ENCODE peak calls at places on chromosomes 13 and 19, in nine cellular contexts. U, S, D, F, L, E, T, R and B are unnamed samples.

GRCh38 chr19:14476663-14477401 is 1.7 kb upstream of the PTGER1 start:
- DNase-seq in U (peak), S (no peak), D (peak), F (peak), L (peak), E (no peak), T (no peak), R (no peak), B (no peak)

GRCh38 chr13:27034678-27035111 is 136.9 kb downstream of the USP12 start:
- DNase-seq in U (no peak), S (no peak), D (no peak), F (no peak), L (peak), E (no peak), T (no peak), R (no peak), B (no peak)

GRCh38 chr19:17871878-17872250 is at the start of gene SLC5A5:
- DNase-seq in U (no peak), S (peak), D (no peak), F (no peak), L (no peak), E (no peak), T (no peak), R (no peak), B (no peak)

GRCh38 chr19:51686171-51686570 is 7.0 kb upstream of the SPACA6 start:
- DNase-seq in U (no peak), S (no peak), D (no peak), F (no peak), L (peak), E (no peak), T (no peak), R (no peak), B (no peak)

GRCh38 chr13:112990783-112991182 is 21.8 kb downstream of the MCF2L start:
- DNase-seq in U (peak), S (no peak), D (no peak), F (no peak), L (no peak), E (peak), T (no peak), R (no peak), B (no peak)

GRCh38 chr19:18832331-18833140 is 777 bp downstream of the UPF1 start:
- DNase-seq in U (peak), S (no peak), D (no peak), F (no peak), L (peak), E (no peak), T (no peak), R (peak), B (no peak)

GRCh38 chr19:6103217-6103644 is 7.1 kb downstream of the RFX2 start:
- DNase-seq in U (no peak), S (no peak), D (peak), F (peak), L (peak), E (no peak), T (peak), R (peak), B (no peak)

GRCh38 chr19:3771906-3772450 is at the start of gene RAX2:
- DNase-seq in U (no peak), S (no peak), D (no peak), F (no peak), L (no peak), E (no peak), T (no peak), R (no peak), B (no peak)

GRCh38 chr13:49386664-49387063 is 57.2 kb downstream of the CAB39L start:
- DNase-seq in U (no peak), S (no peak), D (no peak), F (no peak), L (no peak), E (no peak), T (no peak), R (no peak), B (no peak)

GRCh38 chr19:16596399-16596798 is 24.2 kb upstream of the SLC35E1 start:
- DNase-seq in U (no peak), S (no peak), D (no peak), F (no peak), L (no peak), E (no peak), T (no peak), R (no peak), B (no peak)

GRCh38 chr19:55287361-55288079 is 3.7 kb downstream of the BRSK1 start:
- DNase-seq in U (no peak), S (no peak), D (no peak), F (no peak), L (no peak), E (no peak), T (no peak), R (no peak), B (no peak)

GRCh38 chr13:51520524-51520923 is 63.7 kb upstream of the WDFY2 start:
- DNase-seq in U (no peak), S (no peak), D (no peak), F (peak), L (peak), E (no peak), T (no peak), R (no peak), B (no peak)

GRCh38 chr19:13262450-13262849 is 112.2 kb downstream of the IER2 start:
- DNase-seq in U (peak), S (no peak), D (peak), F (peak), L (peak), E (no peak), T (no peak), R (no peak), B (no peak)

GRCh38 chr13:57874530-57874929 is 243.0 kb downstream of the PCDH17 start:
- DNase-seq in U (no peak), S (no peak), D (no peak), F (no peak), L (no peak), E (no peak), T (no peak), R (peak), B (no peak)

GRCh38 chr13:27967203-27967735 is 1.8 kb downstream of the CDX2 start:
- DNase-seq in U (no peak), S (no peak), D (no peak), F (no peak), L (no peak), E (no peak), T (no peak), R (no peak), B (no peak)

GRCh38 chr13:50969691-50970090 is 60.1 kb downstream of the RNASEH2B start:
- DNase-seq in U (peak), S (no peak), D (no peak), F (no peak), L (no peak), E (no peak), T (no peak), R (no peak), B (no peak)

GRCh38 chr13:33797622-33798021 is 20.3 kb upstream of the RFC3 start:
- DNase-seq in U (no peak), S (no peak), D (peak), F (peak), L (peak), E (no peak), T (no peak), R (no peak), B (no peak)

GRCh38 chr19:16888629-16889371 is at the start of gene F2RL3:
- DNase-seq in U (no peak), S (no peak), D (no peak), F (no peak), L (peak), E (no peak), T (no peak), R (peak), B (no peak)

GRCh38 chr13:45683701-45684100 is 18.4 kb upstream of the CBY2 start:
- DNase-seq in U (no peak), S (no peak), D (no peak), F (no peak), L (no peak), E (no peak), T (no peak), R (no peak), B (no peak)

GRCh38 chr13:45374917-45375316 is 33.9 kb upstream of the TPT1 start:
- DNase-seq in U (no peak), S (no peak), D (no peak), F (no peak), L (peak), E (no peak), T (no peak), R (no peak), B (no peak)

GRCh38 chr13:60226507-60226906 is 62.8 kb upstream of the DIAPH3 start:
- DNase-seq in U (peak), S (no peak), D (no peak), F (peak), L (peak), E (no peak), T (no peak), R (no peak), B (no peak)

GRCh38 chr13:111344471-111345191 is 24.2 kb downstream of the TEX29 start:
- DNase-seq in U (peak), S (no peak), D (no peak), F (peak), L (peak), E (peak), T (no peak), R (peak), B (no peak)

GRCh38 chr13:99614465-99614885 is 113.2 kb downstream of the TM9SF2 start:
- DNase-seq in U (peak), S (peak), D (no peak), F (peak), L (no peak), E (no peak), T (no peak), R (no peak), B (no peak)

GRCh38 chr19:18960370-18960769 is 19.4 kb upstream of the HOMER3 start:
- DNase-seq in U (no peak), S (no peak), D (no peak), F (no peak), L (no peak), E (no peak), T (no peak), R (no peak), B (no peak)

GRCh38 chr13:99133230-99133629 is 67.4 kb upstream of the UBAC2 start:
- DNase-seq in U (no peak), S (no peak), D (no peak), F (no peak), L (no peak), E (no peak), T (no peak), R (no peak), B (no peak)

GRCh38 chr19:9296336-9296735 is 13.3 kb downstream of the ZNF699 start:
- DNase-seq in U (no peak), S (no peak), D (no peak), F (no peak), L (no peak), E (no peak), T (no peak), R (no peak), B (no peak)

GRCh38 chr19:53019684-53020083 is 6.0 kb downstream of the ERVV-1 start:
- DNase-seq in U (peak), S (peak), D (no peak), F (no peak), L (no peak), E (no peak), T (no peak), R (no peak), B (no peak)

GRCh38 chr13:78121459-78122348 is 203.1 kb upstream of the EDNRB start:
- DNase-seq in U (peak), S (no peak), D (peak), F (peak), L (peak), E (no peak), T (no peak), R (peak), B (no peak)

GRCh38 chr19:23470873-23471555 is 75.7 kb upstream of the ZNF91 start:
- DNase-seq in U (no peak), S (no peak), D (no peak), F (no peak), L (no peak), E (no peak), T (no peak), R (no peak), B (no peak)

GRCh38 chr13:39215971-39216370 is 177.7 kb downstream of the NHLRC3 start:
- DNase-seq in U (no peak), S (no peak), D (no peak), F (no peak), L (no peak), E (no peak), T (no peak), R (no peak), B (no peak)

GRCh38 chr19:18282021-18282787 is 782 bp upstream of the JUND start:
- DNase-seq in U (no peak), S (no peak), D (no peak), F (no peak), L (peak), E (no peak), T (no peak), R (peak), B (no peak)